ENCODE peak calls at places on chromosomes 11 and 22, in ten cellular contexts. Y, H, O, M, K, V, N, R, C and W are unnamed samples.

GRCh38 chr11:35554491-35555237 is 29.2 kb upstream of the PAMR1 start:
- DNase-seq in Y (no peak), H (no peak), O (peak), M (no peak), K (peak), V (no peak), N (no peak), R (no peak), C (no peak), W (no peak)

GRCh38 chr11:128323381-128323780 is 264.0 kb downstream of the ETS1 start:
- DNase-seq in Y (no peak), H (peak), O (peak), M (peak), K (no peak), V (no peak), N (peak), R (no peak), C (no peak), W (no peak)

GRCh38 chr11:2086239-2087040 is 52.7 kb downstream of the IGF2 start:
- DNase-seq in Y (peak), H (no peak), O (no peak), M (no peak), K (no peak), V (no peak), N (no peak), R (no peak), C (no peak), W (no peak)

GRCh38 chr11:10601722-10602281 is 33.3 kb upstream of the LYVE1 start:
- DNase-seq in Y (no peak), H (no peak), O (no peak), M (no peak), K (no peak), V (no peak), N (no peak), R (no peak), C (no peak), W (no peak)

GRCh38 chr11:34745209-34745608 is 124.3 kb downstream of the EHF start:
- DNase-seq in Y (peak), H (no peak), O (no peak), M (no peak), K (no peak), V (no peak), N (no peak), R (peak), C (no peak), W (no peak)

GRCh38 chr11:112725636-112726035 is 235.6 kb upstream of the NCAM1 start:
- DNase-seq in Y (no peak), H (no peak), O (no peak), M (no peak), K (no peak), V (no peak), N (no peak), R (no peak), C (no peak), W (no peak)

GRCh38 chr11:109249597-109249996 is 172.4 kb upstream of the C11orf87 start:
- DNase-seq in Y (peak), H (no peak), O (no peak), M (no peak), K (no peak), V (no peak), N (no peak), R (no peak), C (no peak), W (no peak)

GRCh38 chr22:40342521-40342920 is 3.8 kb upstream of the ADSL start:
- DNase-seq in Y (no peak), H (no peak), O (no peak), M (no peak), K (no peak), V (no peak), N (no peak), R (no peak), C (no peak), W (no peak)

GRCh38 chr11:67441731-67442401 is 1.4 kb downstream of the CORO1B start:
- DNase-seq in Y (no peak), H (no peak), O (no peak), M (no peak), K (no peak), V (no peak), N (peak), R (no peak), C (no peak), W (no peak)

GRCh38 chr11:131662310-131662709 is 291.9 kb downstream of the NTM start:
- DNase-seq in Y (no peak), H (no peak), O (no peak), M (no peak), K (no peak), V (no peak), N (no peak), R (no peak), C (peak), W (no peak)